ENCODE peak calls at places on chromosome 6, in six cellular contexts. H, N, T, L, X and E are unnamed samples.

GRCh38 chr6:102813489-102814275 is 1420.2 kb downstream of the GRIK2 start:
- DNase-seq in H (peak; percentile 19), N (no peak), T (no peak), L (no peak), X (no peak), E (no peak)

GRCh38 chr6:19824058-19824807 is 12.9 kb upstream of the ID4 start:
- DNase-seq in H (no peak), N (no peak), T (no peak), L (no peak), X (no peak), E (no peak)

GRCh38 chr6:158071121-158072082 is 89.7 kb downstream of the SYNJ2 start:
- DNase-seq in H (no peak), N (no peak), T (no peak), L (peak; percentile 44), X (no peak), E (no peak)

GRCh38 chr6:44430322-44430721 is 42.8 kb downstream of the CDC5L start:
- DNase-seq in H (no peak), N (no peak), T (no peak), L (no peak), X (no peak), E (no peak)

GRCh38 chr6:42820509-42821340 is 38.9 kb downstream of the BICRAL start:
- DNase-seq in H (peak; percentile 30), N (no peak), T (no peak), L (peak; percentile 43), X (no peak), E (no peak)

GRCh38 chr6:143596857-143597256 is 80.9 kb upstream of the PHACTR2 start:
- DNase-seq in H (peak; percentile 21), N (no peak), T (no peak), L (no peak), X (no peak), E (no peak)

GRCh38 chr6:5997420-5998093 is 9.2 kb downstream of the NRN1 start:
- DNase-seq in H (peak; percentile 70), N (no peak), T (peak; percentile 90), L (peak; percentile 52), X (no peak), E (no peak)

GRCh38 chr6:43391448-43392031 is 22.1 kb upstream of the ZNF318 start:
- DNase-seq in H (no peak), N (no peak), T (no peak), L (peak; percentile 25), X (no peak), E (no peak)

GRCh38 chr6:19472850-19473249 is 364.3 kb upstream of the ID4 start:
- DNase-seq in H (peak; percentile 60), N (no peak), T (no peak), L (no peak), X (no peak), E (peak; percentile 68)

GRCh38 chr6:146682919-146683318 is 84.1 kb downstream of the ADGB start:
- DNase-seq in H (no peak), N (no peak), T (no peak), L (no peak), X (no peak), E (no peak)

GRCh38 chr6:138311268-138311667 is 66.4 kb upstream of the SMIM28 start:
- DNase-seq in H (no peak), N (no peak), T (no peak), L (no peak), X (no peak), E (peak; percentile 81)

GRCh38 chr6:63565058-63565726 is 7.1 kb upstream of the LOC128125822 start:
- DNase-seq in H (no peak), N (peak; percentile 98), T (no peak), L (no peak), X (no peak), E (no peak)

GRCh38 chr6:41462980-41463930 is 82.9 kb upstream of the FOXP4 start:
- DNase-seq in H (peak; percentile 59), N (peak; percentile 77), T (no peak), L (peak; percentile 83), X (peak; percentile 85), E (no peak)

GRCh38 chr6:5295612-5296011 is 34.3 kb downstream of the FARS2 start:
- DNase-seq in H (no peak), N (no peak), T (no peak), L (no peak), X (no peak), E (peak; percentile 37)

GRCh38 chr6:111591370-111591900 is 14.2 kb downstream of the TRAF3IP2 start:
- DNase-seq in H (no peak), N (peak; percentile 88), T (no peak), L (peak; percentile 74), X (peak; percentile 88), E (peak; percentile 98)

GRCh38 chr6:41767112-41767946 is 12.4 kb downstream of the FRS3 start:
- DNase-seq in H (no peak), N (peak; percentile 82), T (no peak), L (peak; percentile 89), X (peak; percentile 86), E (no peak)

GRCh38 chr6:44771647-44772415 is 384.3 kb downstream of the CDC5L start:
- DNase-seq in H (peak; percentile 79), N (no peak), T (no peak), L (no peak), X (no peak), E (peak; percentile 77)

DNA sequence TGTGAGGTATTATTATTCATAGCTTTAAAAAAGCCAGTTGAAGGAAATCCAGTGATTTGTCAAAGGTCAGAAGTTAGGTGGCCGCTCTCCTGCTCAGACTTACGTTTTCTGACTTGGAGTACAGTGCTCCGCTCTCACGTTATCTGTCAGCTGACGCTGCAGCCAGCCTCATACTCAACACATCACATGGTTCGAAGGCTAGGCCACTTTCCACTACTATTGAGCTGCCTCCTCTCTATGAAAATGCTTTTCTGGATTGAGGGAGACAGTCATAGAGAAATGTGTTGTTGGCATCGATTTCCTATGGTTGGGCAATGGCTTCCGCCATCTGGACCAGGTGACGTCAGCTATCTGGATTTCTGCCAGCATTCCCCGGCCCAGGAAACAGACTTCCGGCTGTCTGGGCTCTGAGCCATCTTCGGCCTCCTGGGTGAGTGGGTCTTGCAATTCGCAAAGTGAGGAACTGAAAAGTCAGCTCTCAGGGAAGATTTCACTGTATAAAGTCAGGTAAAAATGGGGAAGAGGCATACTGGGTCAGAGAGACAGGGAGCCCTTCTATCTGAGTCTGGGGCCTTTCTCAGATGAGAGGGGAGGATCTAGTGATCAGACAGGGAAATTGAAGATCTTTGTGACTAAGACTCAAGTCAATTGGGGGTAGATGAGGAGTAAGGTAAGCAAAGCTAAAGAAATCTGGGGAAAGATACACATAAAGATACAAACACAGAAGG is 37.5 kb upstream of the IER3 start:
- DNase-seq in H (no peak), N (peak; percentile 96), T (peak; percentile 86), L (peak; percentile 86), X (peak; percentile 97), E (peak; percentile 99)
- TF ChIP-seq POLR2AphosphoS5 in H (no peak), N (peak; percentile 63), T (peak; percentile 76), L (peak; percentile 91), X (peak; percentile 76), E (peak; percentile 82)

DNA sequence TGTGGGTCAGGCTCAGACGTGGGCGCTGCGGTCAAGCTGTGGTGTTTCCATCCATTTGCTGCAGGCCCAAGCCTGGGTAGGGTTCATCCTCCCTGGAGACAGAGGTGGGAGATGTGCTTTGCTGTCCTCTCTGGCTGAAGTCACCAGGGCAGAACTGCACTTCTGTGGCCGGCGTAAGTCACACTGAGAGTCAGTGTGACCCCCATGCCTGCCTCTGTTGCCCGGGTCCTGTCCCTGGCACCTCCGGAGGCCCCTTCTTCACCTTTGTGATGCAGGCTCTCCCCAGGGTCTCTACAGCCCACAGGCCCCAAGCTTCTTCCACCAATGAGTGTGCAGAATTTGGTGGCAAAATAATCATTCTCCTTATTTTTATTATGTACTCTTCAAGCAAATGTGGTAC is 53.8 kb upstream of the DACT2 start:
- DNase-seq in H (no peak), N (no peak), T (peak; percentile 34), L (no peak), X (no peak), E (no peak)
- TF ChIP-seq POLR2AphosphoS5 in H (no peak), N (no peak), T (no peak), L (no peak), X (no peak), E (no peak)

GRCh38 chr6:38136547-38136946 is 317.0 kb downstream of the ZFAND3 start:
- DNase-seq in H (no peak), N (no peak), T (no peak), L (no peak), X (no peak), E (no peak)

GRCh38 chr6:38134704-38135088 is 315.2 kb downstream of the ZFAND3 start:
- DNase-seq in H (no peak), N (no peak), T (no peak), L (no peak), X (no peak), E (no peak)

GRCh38 chr6:38137609-38138008 is 318.1 kb downstream of the ZFAND3 start:
- DNase-seq in H (peak; percentile 78), N (no peak), T (no peak), L (no peak), X (no peak), E (no peak)

GRCh38 chr6:38131527-38131965 is 312.0 kb downstream of the ZFAND3 start:
- DNase-seq in H (no peak), N (no peak), T (no peak), L (no peak), X (no peak), E (no peak)

DNA sequence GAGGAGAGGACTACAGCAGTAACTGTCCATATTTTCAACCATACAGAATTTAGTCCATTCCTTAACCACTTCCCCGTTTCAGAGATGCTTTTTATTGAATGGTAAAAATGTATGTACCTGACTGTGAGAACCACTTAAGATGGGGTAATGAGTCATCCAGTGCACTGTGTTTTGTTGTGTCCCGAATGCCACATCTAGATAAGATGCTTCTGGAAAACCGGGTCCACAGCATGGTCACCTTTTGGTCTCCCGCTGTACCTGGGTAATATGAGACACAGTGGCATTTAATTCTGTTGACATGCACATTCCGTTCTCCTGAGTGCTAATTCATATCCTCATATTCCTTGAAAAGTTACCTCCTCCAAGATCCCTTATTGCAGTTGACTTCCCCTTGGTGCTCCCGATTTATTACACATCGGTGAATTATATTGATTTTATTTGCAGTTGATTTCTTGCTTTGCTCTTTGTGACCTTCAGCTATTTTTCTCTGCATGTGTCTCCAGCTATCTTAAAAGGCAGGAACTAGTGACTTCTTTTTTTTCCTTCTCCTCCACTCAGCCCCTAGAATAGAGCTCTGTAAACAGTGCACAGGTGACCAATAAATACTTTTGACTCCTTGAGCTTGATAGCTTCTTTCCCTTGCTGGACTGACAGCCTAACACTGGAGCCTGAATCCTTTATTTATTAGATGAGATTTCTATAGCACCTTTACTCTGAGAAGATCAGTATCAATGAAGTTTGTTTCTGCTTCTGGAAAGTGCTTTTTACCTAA is 314.6 kb downstream of the ZFAND3 start:
- DNase-seq in H (no peak), N (no peak), T (no peak), L (no peak), X (no peak), E (no peak)
- TF ChIP-seq POLR2AphosphoS5 in H (no peak), N (no peak), T (no peak), L (no peak), X (no peak), E (no peak)

GRCh38 chr6:36120979-36121706 is 9.2 kb upstream of the MAPK13 start:
- DNase-seq in H (peak; percentile 34), N (no peak), T (peak; percentile 94), L (no peak), X (peak; percentile 67), E (no peak)
- TF ChIP-seq POLR2AphosphoS5 in H (no peak), N (no peak), T (peak; percentile 71), L (no peak), X (peak; percentile 5), E (no peak)

GRCh38 chr6:7763896-7764295 is 38.0 kb downstream of the BMP6 start:
- DNase-seq in H (no peak), N (no peak), T (no peak), L (no peak), X (no peak), E (no peak)
- TF ChIP-seq POLR2AphosphoS5 in H (no peak), N (no peak), T (no peak), L (no peak), X (no peak), E (no peak)

GRCh38 chr6:106973018-106973840 is 1.3 kb downstream of the CD24 start:
- DNase-seq in H (peak; percentile 66), N (no peak), T (peak; percentile 87), L (peak; percentile 79), X (peak; percentile 52), E (no peak)
- TF ChIP-seq POLR2AphosphoS5 in H (peak; percentile 64), N (no peak), T (peak; percentile 47), L (no peak), X (no peak), E (no peak)